ENCODE peak calls at places on chromosomes 6 and 20, in five cellular contexts. M is foreskin fibroblast, V is ovary, I is fibroblast of lung, Z is A549. H is an unnamed sample.

GRCh38 chr6:82555801-82556200 is 192.2 kb downstream of the TPBG start:
- DNase-seq in M (peak), V (no peak), I (peak), Z (no peak), H (peak)

GRCh38 chr20:4233520-4233919 is 218.2 kb upstream of the RNF24 start:
- DNase-seq in M (no peak), V (no peak), I (no peak), Z (no peak), H (no peak)

GRCh38 chr6:37033255-37033654 is 27.8 kb downstream of the FGD2 start:
- DNase-seq in M (peak), V (no peak), I (no peak), Z (no peak), H (no peak)

GRCh38 chr20:63315240-63315981 is 22.4 kb downstream of the COL20A1 start:
- DNase-seq in M (no peak), V (peak), I (no peak), Z (no peak), H (no peak)

GRCh38 chr20:16158090-16158975 is 414.9 kb downstream of the KIF16B start:
- DNase-seq in M (no peak), V (no peak), I (no peak), Z (no peak), H (no peak)

GRCh38 chr6:102075539-102075938 is 682.0 kb downstream of the GRIK2 start:
- DNase-seq in M (no peak), V (no peak), I (no peak), Z (no peak), H (no peak)

GRCh38 chr6:24985313-24985712 is 49.6 kb upstream of the RIPOR2 start:
- DNase-seq in M (no peak), V (no peak), I (no peak), Z (no peak), H (no peak)

GRCh38 chr6:36590237-36590636 is 3.9 kb upstream of the SRSF3 start:
- DNase-seq in M (peak), V (no peak), I (peak), Z (no peak), H (peak)

GRCh38 chr20:37426106-37426505 is 80.2 kb downstream of the SRC start:
- DNase-seq in M (no peak), V (no peak), I (no peak), Z (no peak), H (no peak)

GRCh38 chr6:26033132-26033941 is 53.9 kb upstream of the HFE start:
- DNase-seq in M (peak), V (peak), I (peak), Z (peak), H (peak)

GRCh38 chr6:37039958-37040357 is 34.5 kb downstream of the FGD2 start:
- DNase-seq in M (no peak), V (no peak), I (no peak), Z (no peak), H (no peak)

GRCh38 chr6:93927731-93928130 is 508.4 kb upstream of the EPHA7 start:
- DNase-seq in M (no peak), V (no peak), I (no peak), Z (no peak), H (no peak)

GRCh38 chr6:43842231-43842794 is 72.3 kb downstream of the VEGFA start:
- DNase-seq in M (peak), V (no peak), I (peak), Z (no peak), H (peak)

GRCh38 chr20:35506872-35507638 is 22.4 kb downstream of the C20orf173 start:
- DNase-seq in M (peak), V (no peak), I (no peak), Z (no peak), H (no peak)

GRCh38 chr20:20710847-20711315 is 1.6 kb downstream of the RALGAPA2 start:
- DNase-seq in M (no peak), V (no peak), I (no peak), Z (no peak), H (peak)

GRCh38 chr6:36526066-36526465 is 21.2 kb downstream of the STK38 start:
- DNase-seq in M (no peak), V (no peak), I (no peak), Z (no peak), H (no peak)

GRCh38 chr6:108874470-108875160 is 26.4 kb downstream of the ARMC2 start:
- DNase-seq in M (peak), V (no peak), I (peak), Z (no peak), H (no peak)

GRCh38 chr20:20327756-20328155 is 40.1 kb upstream of the INSM1 start:
- DNase-seq in M (no peak), V (no peak), I (no peak), Z (no peak), H (no peak)

GRCh38 chr20:38143238-38143645 is 21.8 kb downstream of the TGM2 start:
- DNase-seq in M (no peak), V (no peak), I (no peak), Z (peak), H (no peak)

GRCh38 chr20:4740774-4741431 is 19.2 kb downstream of the PRND start:
- DNase-seq in M (peak), V (no peak), I (peak), Z (peak), H (no peak)

GRCh38 chr20:6140947-6141346 is 18.1 kb upstream of the FERMT1 start:
- DNase-seq in M (no peak), V (no peak), I (no peak), Z (no peak), H (no peak)

GRCh38 chr6:42704251-42704936 is 18.0 kb downstream of the PRPH2 start:
- DNase-seq in M (no peak), V (peak), I (peak), Z (no peak), H (no peak)

GRCh38 chr6:44960898-44961297 is 367.2 kb upstream of the RUNX2 start:
- DNase-seq in M (peak), V (no peak), I (peak), Z (no peak), H (no peak)

GRCh38 chr20:50389437-50389807 is 120.8 kb upstream of the PTPN1 start:
- DNase-seq in M (no peak), V (no peak), I (no peak), Z (no peak), H (no peak)

GRCh38 chr20:22523499-22524392 is 60.6 kb downstream of the FOXA2 start:
- DNase-seq in M (no peak), V (no peak), I (no peak), Z (no peak), H (no peak)

GRCh38 chr6:69179681-69180080 is 544.6 kb downstream of the ADGRB3 start:
- DNase-seq in M (no peak), V (no peak), I (peak), Z (no peak), H (no peak)

GRCh38 chr20:28562510-28562898 is 2695.0 kb upstream of the DEFB115 start:
- DNase-seq in M (peak), V (no peak), I (peak), Z (peak), H (no peak)

GRCh38 chr6:12068899-12069557 is 56.9 kb downstream of the HIVEP1 start:
- DNase-seq in M (no peak), V (no peak), I (no peak), Z (no peak), H (no peak)

GRCh38 chr6:33427585-33428218 is 7.8 kb downstream of the SYNGAP1 start:
- DNase-seq in M (peak), V (peak), I (no peak), Z (peak), H (no peak)

GRCh38 chr6:10778230-10778629 is 30.6 kb downstream of the TMEM14B start:
- DNase-seq in M (no peak), V (no peak), I (no peak), Z (no peak), H (no peak)

GRCh38 chr6:7106215-7106751 is 1.5 kb upstream of the RREB1 start:
- DNase-seq in M (peak), V (no peak), I (peak), Z (no peak), H (no peak)

GRCh38 chr6:26521485-26522391 is 16.4 kb upstream of the HMGN4 start:
- DNase-seq in M (peak), V (peak), I (peak), Z (peak), H (no peak)

GRCh38 chr6:31771992-31772358 is 5.2 kb downstream of the VWA7 start:
- DNase-seq in M (peak), V (no peak), I (peak), Z (no peak), H (no peak)

GRCh38 chr6:148175511-148176188 is 167.0 kb upstream of the SASH1 start:
- DNase-seq in M (peak), V (no peak), I (peak), Z (no peak), H (no peak)

GRCh38 chr6:28941681-28942448 is 18.1 kb upstream of the TRIM27 start:
- DNase-seq in M (peak), V (no peak), I (no peak), Z (no peak), H (no peak)

GRCh38 chr6:53926505-53926904 is 131.7 kb downstream of the LRRC1 start:
- DNase-seq in M (peak), V (no peak), I (no peak), Z (no peak), H (no peak)

GRCh38 chr20:63186528-63187316 is 29.2 kb downstream of the YTHDF1 start:
- DNase-seq in M (peak), V (no peak), I (no peak), Z (no peak), H (no peak)

GRCh38 chr6:156857573-156857972 is 80.4 kb downstream of the ARID1B start:
- DNase-seq in M (peak), V (no peak), I (no peak), Z (no peak), H (no peak)

GRCh38 chr6:159756508-159756907 is 5.3 kb upstream of the ACAT2 start:
- DNase-seq in M (no peak), V (no peak), I (no peak), Z (no peak), H (no peak)

GRCh38 chr6:159753081-159753872 is 8.6 kb upstream of the ACAT2 start:
- DNase-seq in M (peak), V (no peak), I (peak), Z (no peak), H (no peak)

GRCh38 chr6:159754401-159754800 is 7.4 kb upstream of the ACAT2 start:
- DNase-seq in M (no peak), V (no peak), I (no peak), Z (no peak), H (no peak)

GRCh38 chr6:159758031-159759001 is 3.5 kb upstream of the ACAT2 start:
- DNase-seq in M (peak), V (no peak), I (no peak), Z (peak), H (peak)

DNA sequence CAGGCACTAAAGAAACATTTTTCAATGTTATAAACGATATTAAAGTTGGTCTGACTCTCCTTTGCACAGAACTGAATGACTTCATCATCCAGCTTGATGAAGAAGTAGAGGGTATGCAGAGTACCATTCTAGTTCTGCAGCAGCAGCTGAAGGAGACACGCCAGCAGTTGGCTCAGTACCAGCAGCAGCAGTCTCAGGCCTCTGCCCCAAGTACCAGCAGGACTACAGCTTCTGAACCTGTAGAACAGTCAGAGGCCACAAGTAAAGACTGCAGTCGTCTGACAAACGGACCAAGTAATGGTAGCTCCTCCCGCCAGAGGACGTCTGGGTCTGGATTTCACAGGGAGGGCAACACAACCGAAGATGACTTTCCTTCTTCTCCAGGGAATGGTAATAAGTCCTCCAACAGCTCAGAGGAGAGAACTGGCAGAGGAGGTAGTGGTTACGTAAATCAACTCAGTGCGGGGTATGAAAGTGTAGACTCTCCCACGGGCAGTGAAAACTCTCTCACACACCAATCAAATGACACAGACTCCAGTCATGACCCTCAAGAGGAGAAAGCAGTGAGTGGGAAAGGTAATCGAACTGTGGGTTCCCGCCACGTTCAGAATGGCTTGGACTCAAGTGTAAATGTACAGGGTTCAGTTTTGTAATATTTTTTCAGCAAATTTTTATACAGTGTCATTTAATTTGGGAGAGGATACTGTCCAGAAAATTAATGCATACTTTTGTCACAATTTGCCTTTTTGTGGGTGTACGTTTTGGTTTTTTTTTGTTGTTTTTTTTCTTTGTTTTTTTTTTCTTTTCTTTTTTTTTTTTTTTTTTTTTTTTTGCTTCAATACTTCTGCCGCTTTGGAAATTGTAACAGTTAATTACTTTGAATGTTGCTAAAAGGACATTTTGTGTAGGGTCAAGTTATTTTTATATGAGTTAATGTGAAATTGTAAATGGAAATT is 6.6 kb upstream of the ACAT2 start:
- DNase-seq in M (peak), V (no peak), I (peak), Z (no peak), H (no peak)
- TF ChIP-seq CTCF in M (no peak), V (no peak), I (no peak), Z (no peak), H (no peak)

GRCh38 chr20:32188376-32189122 is 19.0 kb downstream of the PLAGL2 start:
- DNase-seq in M (no peak), V (no peak), I (no peak), Z (no peak), H (no peak)
- H3K4me3 ChIP-seq in M (no peak), V (peak), I (no peak), Z (no peak), H (no peak)

DNA sequence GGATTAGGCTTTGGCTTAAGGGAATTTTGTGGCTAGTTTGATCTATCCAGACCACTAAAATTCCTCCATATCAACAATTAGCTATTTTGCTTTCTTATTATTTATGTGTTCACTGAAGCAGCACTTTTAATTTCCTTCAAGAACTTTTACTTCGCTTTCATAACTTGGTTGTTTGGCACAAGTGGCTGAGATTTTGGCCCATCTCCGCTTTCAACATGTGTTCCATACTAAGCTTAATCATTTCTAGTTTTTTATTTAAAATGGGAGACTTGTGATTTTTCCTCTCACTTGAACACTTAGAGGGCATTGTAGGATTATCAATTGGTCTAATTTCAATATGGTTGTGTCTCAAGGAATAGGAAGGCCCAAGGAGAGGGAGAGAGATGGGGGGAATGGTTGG is 102.4 kb upstream of the HSF2 start:
- DNase-seq in M (no peak), V (no peak), I (no peak), Z (no peak), H (no peak)
- TF ChIP-seq CTCF in M (no peak), V (no peak), I (no peak), Z (no peak), H (no peak)

DNA sequence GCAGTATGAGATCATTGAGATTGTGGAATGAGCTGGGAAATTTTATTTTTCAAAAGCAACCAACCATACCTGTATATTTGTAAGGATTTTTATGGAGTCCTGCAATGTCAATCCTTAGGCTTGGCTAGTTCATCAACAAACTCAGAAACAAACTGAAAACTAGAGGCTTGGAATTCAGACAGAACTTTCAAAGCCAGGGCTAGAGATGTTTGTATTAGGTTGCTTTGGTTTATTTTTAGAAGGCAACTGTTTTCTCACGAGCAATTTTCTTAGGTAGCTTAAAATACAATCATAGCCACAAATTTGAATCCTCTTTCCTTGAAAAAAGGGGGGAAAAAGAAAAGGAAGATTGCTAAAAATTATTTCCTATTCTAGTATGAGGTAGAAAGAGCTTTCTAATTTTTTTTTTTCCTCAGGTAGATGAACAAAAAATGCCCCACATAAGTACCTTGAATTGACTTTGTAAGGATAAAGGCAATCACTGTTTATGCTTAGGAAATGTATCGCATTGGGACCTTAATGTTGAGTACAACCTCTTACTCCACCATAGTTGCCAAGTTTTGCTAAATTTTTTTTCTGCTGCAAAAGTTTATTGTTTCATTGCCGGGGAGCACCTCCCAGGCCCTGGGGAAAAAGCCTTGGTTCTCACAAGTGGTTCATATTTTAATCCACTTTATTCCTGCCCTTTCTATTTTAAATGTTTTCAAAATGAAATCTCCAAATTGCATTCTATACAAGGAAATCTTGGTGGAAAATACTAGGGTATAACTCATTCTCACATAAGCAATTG is 52.5 kb upstream of the UTRN start:
- DNase-seq in M (no peak), V (no peak), I (no peak), Z (no peak), H (no peak)
- H3K4me3 ChIP-seq in M (no peak), V (no peak), I (no peak), Z (no peak), H (no peak)

GRCh38 chr6:170003027-170003426 is 251.6 kb downstream of the ERMARD start:
- DNase-seq in M (no peak), V (no peak), I (no peak), Z (no peak), H (no peak)
- TF ChIP-seq CTCF in M (no peak), V (no peak), I (no peak), Z (no peak), H (no peak)

GRCh38 chr20:3156811-3157619 is 2.6 kb downstream of the FASTKD5 start:
- DNase-seq in M (no peak), V (no peak), I (no peak), Z (no peak), H (no peak)

GRCh38 chr20:3158968-3159431 is 665 bp downstream of the FASTKD5 start:
- DNase-seq in M (peak), V (no peak), I (peak), Z (no peak), H (no peak)

GRCh38 chr20:3161316-3162079 is 1.8 kb upstream of the FASTKD5 start:
- DNase-seq in M (no peak), V (no peak), I (no peak), Z (no peak), H (no peak)

GRCh38 chr20:3160418-3160817 is 753 bp upstream of the FASTKD5 start:
- DNase-seq in M (no peak), V (no peak), I (no peak), Z (no peak), H (no peak)

GRCh38 chr20:3157817-3158216 is 1.8 kb downstream of the FASTKD5 start:
- DNase-seq in M (no peak), V (no peak), I (no peak), Z (no peak), H (no peak)
- H3K4me3 ChIP-seq in M (peak), V (peak), I (peak), Z (peak), H (no peak)

DNA sequence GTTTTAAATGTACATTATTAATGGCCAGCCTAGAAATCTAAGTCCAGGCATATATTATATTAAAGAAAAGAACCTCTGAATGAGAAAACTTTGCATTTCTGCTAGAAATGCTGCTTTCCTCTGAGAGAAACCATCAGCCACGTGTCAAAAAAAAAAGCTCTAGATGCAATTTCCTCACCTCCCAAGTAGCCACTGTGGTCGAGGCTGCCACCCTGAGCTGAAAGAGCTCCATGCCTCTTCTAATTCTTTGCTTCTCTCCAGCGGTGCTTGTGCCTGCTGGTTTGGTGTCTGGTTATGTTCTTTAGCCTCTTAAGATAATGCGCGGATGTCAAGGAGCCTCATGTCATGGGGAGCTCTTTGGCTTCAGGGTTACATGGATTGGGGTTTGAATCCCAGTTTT is 316.0 kb downstream of the TFAP2C start:
- DNase-seq in M (peak), V (no peak), I (no peak), Z (no peak), H (no peak)
- TF ChIP-seq CTCF in M (peak), V (no peak), I (no peak), Z (no peak), H (no peak)

DNA sequence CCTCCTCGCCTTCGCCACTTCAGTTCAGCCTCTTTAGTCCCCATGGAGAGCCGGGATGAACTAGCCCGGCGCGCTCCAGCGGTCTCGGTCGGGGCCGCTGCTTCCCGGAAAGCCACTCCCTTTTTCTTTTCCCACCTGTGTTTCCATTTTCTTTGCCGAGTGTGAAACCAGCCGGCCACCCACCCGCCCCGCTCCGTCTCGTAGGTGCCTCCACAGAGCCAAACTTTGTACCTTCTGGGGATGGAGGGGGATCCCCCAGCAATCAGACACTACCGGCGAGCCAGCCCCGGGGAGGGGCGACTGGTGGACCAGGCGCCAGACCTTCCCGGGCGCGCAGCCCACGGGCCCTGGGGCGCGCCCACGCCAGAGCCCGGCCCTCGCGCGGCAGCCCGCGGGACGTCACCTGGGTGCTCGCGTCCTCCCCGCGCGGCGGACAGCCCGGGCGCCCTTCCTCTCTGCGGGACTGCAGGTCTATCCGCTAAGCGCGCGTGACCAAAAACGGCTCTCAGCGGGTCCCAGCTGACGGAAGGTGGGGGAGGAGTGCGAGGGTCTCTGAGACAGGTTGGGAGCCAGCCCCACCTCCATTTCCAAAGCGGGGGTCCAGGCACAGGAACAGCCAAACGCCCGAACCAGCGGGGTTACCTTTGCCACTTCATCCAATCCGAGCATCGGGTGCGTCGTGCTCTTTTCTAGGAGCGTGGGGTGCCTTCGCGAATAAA is at the start of gene MCHR2:
- DNase-seq in M (peak), V (no peak), I (no peak), Z (no peak), H (no peak)
- H3K4me3 ChIP-seq in M (peak), V (no peak), I (no peak), Z (peak), H (peak)